ENCODE peak calls at places on chromosome 9, in four cellular contexts. E, P, B and R are unnamed samples. For H3K4me1 and H3K9me3, the result is how much of the 10 kb centered on the place peaks cover.

GRCh38 chr9:107647611-107648010 is 158.0 kb upstream of the KLF4 start:
- DNase-seq in P (no peak), B (no peak), E (no peak), R (peak)

GRCh38 chr9:134655101-134655500 is 13.5 kb downstream of the COL5A1 start:
- DNase-seq in P (peak), E (peak), B (no peak), R (no peak)

GRCh38 chr9:115923903-115924668 is 229.5 kb upstream of the PAPPA start:
- DNase-seq in P (no peak), E (no peak), B (no peak), R (no peak)

GRCh38 chr9:125137200-125137599 is 6.1 kb downstream of the SCAI start:
- DNase-seq in P (no peak), E (no peak), B (no peak), R (no peak)

GRCh38 chr9:92960561-92961290 is 13.4 kb downstream of the FGD3 start:
- DNase-seq in E (no peak), B (no peak), P (no peak), R (no peak)

GRCh38 chr9:76662476-76663281 is 101.6 kb upstream of the PCA3 start:
- DNase-seq in E (no peak), P (no peak), B (no peak), R (no peak)

GRCh38 chr9:115261656-115262081 is 143.7 kb upstream of the TNC start:
- DNase-seq in E (no peak), P (no peak), B (no peak), R (no peak)

GRCh38 chr9:83622433-83622813 is 520 bp upstream of the IDNK start:
- DNase-seq in B (no peak), P (no peak), E (no peak), R (no peak)

GRCh38 chr9:88953401-88954029 is 37.8 kb upstream of the S1PR3 start:
- DNase-seq in B (no peak), E (no peak), P (no peak), R (no peak)

GRCh38 chr9:93902051-93902779 is 52.9 kb downstream of the BARX1 start:
- DNase-seq in B (no peak), P (peak), E (peak), R (peak)

GRCh38 chr9:2876726-2877125 is 32.8 kb upstream of the PUM3 start:
- DNase-seq in E (no peak), P (no peak), B (no peak), R (no peak)

GRCh38 chr9:121568101-121568460 is 68.4 kb upstream of the GGTA1 start:
- DNase-seq in B (no peak), E (no peak), P (no peak), R (no peak)

GRCh38 chr9:118563677-118564076 is 805.6 kb downstream of the BRINP1 start:
- DNase-seq in B (no peak), E (no peak), P (no peak), R (no peak)

GRCh38 chr9:119052339-119053030 is 316.8 kb downstream of the BRINP1 start:
- DNase-seq in P (peak), E (no peak), B (no peak), R (no peak)

GRCh38 chr9:21996438-21996837 is 1.8 kb downstream of the CDKN2B-AS1 start:
- DNase-seq in E (no peak), P (no peak), B (no peak), R (no peak)

GRCh38 chr9:107268560-107268959 is 14.5 kb upstream of the RAD23B start:
- DNase-seq in B (no peak), P (no peak), E (no peak), R (no peak)

GRCh38 chr9:95605087-95605486 is 88.3 kb upstream of the PTCH1 start:
- DNase-seq in E (no peak), P (no peak), B (peak), R (no peak)

GRCh38 chr9:119963798-119964372 is 594.6 kb upstream of the BRINP1 start:
- DNase-seq in E (peak), P (no peak), B (peak), R (no peak)

GRCh38 chr9:102941868-102942267 is 53.3 kb upstream of the CYLC2 start:
- DNase-seq in E (no peak), B (no peak), P (no peak), R (no peak)

GRCh38 chr9:83986765-83987401 is 6.3 kb downstream of the RMI1 start:
- DNase-seq in P (peak), E (peak), B (no peak), R (no peak)

GRCh38 chr9:135799261-135799660 is 97.3 kb downstream of the KCNT1 start:
- DNase-seq in B (no peak), E (peak), P (no peak), R (no peak)

GRCh38 chr9:967436-967835 is 9.0 kb upstream of the DMRT3 start:
- DNase-seq in P (no peak), B (no peak), E (no peak), R (no peak)

GRCh38 chr9:95103385-95104087 is 214.0 kb downstream of the FANCC start:
- DNase-seq in P (no peak), E (no peak), B (no peak), R (no peak)

GRCh38 chr9:113484258-113484730 is 20.8 kb downstream of the RGS3 start:
- DNase-seq in P (peak), E (no peak), B (no peak), R (peak)

GRCh38 chr9:113482341-113482740 is 18.8 kb downstream of the RGS3 start:
- DNase-seq in E (peak), B (no peak), P (no peak), R (no peak)

GRCh38 chr9:113481176-113481805 is 17.8 kb downstream of the RGS3 start:
- DNase-seq in B (no peak), P (no peak), E (no peak), R (no peak)

GRCh38 chr9:113483676-113484257 is 20.2 kb downstream of the RGS3 start:
- DNase-seq in P (no peak), B (no peak), E (no peak), R (no peak)

GRCh38 chr9:113482991-113483675 is 19.6 kb downstream of the RGS3 start:
- DNase-seq in E (no peak), P (no peak), B (no peak), R (peak)
- H3K4me1 ChIP-seq in E (under half), P (under half), B (under half), R (half or more)

GRCh38 chr9:33161589-33162132 is 5.5 kb downstream of the B4GALT1 start:
- DNase-seq in B (no peak), P (no peak), E (no peak), R (no peak)

GRCh38 chr9:33159058-33159759 is 7.9 kb downstream of the B4GALT1 start:
- DNase-seq in P (peak), B (no peak), E (no peak), R (peak)

GRCh38 chr9:33159760-33160127 is 7.4 kb downstream of the B4GALT1 start:
- DNase-seq in B (no peak), E (no peak), P (peak), R (peak)

GRCh38 chr9:33162721-33163311 is 4.3 kb downstream of the B4GALT1 start:
- DNase-seq in P (peak), E (no peak), B (no peak), R (no peak)

DNA sequence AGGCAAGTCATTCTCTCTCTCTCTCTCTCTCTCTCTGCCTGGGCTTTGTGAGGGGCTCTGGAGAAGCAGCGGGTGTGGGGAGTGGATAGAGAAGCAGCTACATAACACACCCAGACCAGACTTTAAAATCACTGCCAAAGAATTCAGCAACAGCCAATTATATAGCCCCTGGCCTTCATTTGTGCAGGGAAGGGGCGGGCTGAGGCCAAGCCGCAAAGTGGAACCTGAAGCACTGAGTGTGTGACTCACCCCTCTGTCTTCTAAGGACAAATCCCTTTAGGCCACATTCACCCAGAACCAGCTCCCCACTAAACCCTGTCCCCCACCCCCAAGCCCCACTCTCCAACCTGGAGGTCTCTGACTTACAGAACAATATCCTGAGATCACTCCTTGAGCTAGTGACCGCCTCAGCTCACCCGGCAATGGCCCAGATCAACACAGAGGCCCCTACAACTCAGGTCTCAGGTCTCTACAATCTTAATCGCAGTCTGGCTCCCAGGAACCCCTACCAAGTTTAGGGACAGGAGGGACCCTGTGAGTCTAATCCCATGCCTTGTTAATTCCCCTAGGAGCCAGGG is 6.0 kb downstream of the B4GALT1 start:
- DNase-seq in E (no peak), P (peak), B (peak), R (peak)
- H3K4me3 ChIP-seq in E (no peak), P (peak), B (no peak), R (peak)

GRCh38 chr9:65405253-65405652 is 120.2 kb upstream of the FOXD4L5 start:
- DNase-seq in P (no peak), B (no peak), E (no peak), R (no peak)
- H3K9me3 ChIP-seq in P (under half), B (under half), E (under half), R (under half)

GRCh38 chr9:131734165-131734610 is 5.7 kb downstream of the RAPGEF1 start:
- DNase-seq in B (no peak), E (no peak), P (peak), R (no peak)

GRCh38 chr9:131731237-131731995 is 8.5 kb downstream of the RAPGEF1 start:
- DNase-seq in E (no peak), P (no peak), B (no peak), R (no peak)

GRCh38 chr9:131732061-131732526 is 7.8 kb downstream of the RAPGEF1 start:
- DNase-seq in B (no peak), P (peak), E (no peak), R (no peak)

GRCh38 chr9:131733601-131734061 is 6.2 kb downstream of the RAPGEF1 start:
- DNase-seq in P (peak), E (peak), B (no peak), R (no peak)

GRCh38 chr9:131732636-131733340 is 7.1 kb downstream of the RAPGEF1 start:
- DNase-seq in E (no peak), B (no peak), P (no peak), R (no peak)
- H3K4me1 ChIP-seq in E (half or more), B (under half), P (half or more), R (half or more)

GRCh38 chr9:127854169-127854833 is at the start of gene ENG:
- DNase-seq in B (no peak), E (peak), P (peak), R (no peak)
- H3K4me3 ChIP-seq in B (no peak), E (peak), P (peak), R (peak)